ENCODE peak calls at places on chromosomes 5 and 9, in nine cellular contexts. One of them, this sample, is unnamed.
A peak's percentile ranks its signal among the peaks of the same experiment; 100 is the strongest.

GRCh38 chr5:67878911-67879310 is 336.6 kb upstream of the PIK3R1 start:
- DNase-seq in mucosa of descending colon: no peak
- DNase-seq in neural progenitor cell: no peak
- DNase-seq in HL-60: no peak
- DNase-seq in foreskin fibroblast: no peak
- DNase-seq in neural crest cell: no peak
- DNase-seq in IMR-90: no peak
- DNase-seq in endothelial cell: no peak
- DNase-seq in A549: no peak
- DNase-seq in this sample: no peak

GRCh38 chr9:28758971-28759370 is 1185.7 kb upstream of the C9orf72 start:
- DNase-seq in mucosa of descending colon: no peak
- DNase-seq in endothelial cell: no peak
- DNase-seq in A549: no peak
- DNase-seq in HL-60: no peak
- DNase-seq in neural crest cell: no peak
- DNase-seq in foreskin fibroblast: no peak
- DNase-seq in neural progenitor cell: no peak
- DNase-seq in IMR-90: no peak
- DNase-seq in this sample: no peak

GRCh38 chr9:35537898-35538297 is 48.0 kb downstream of the RUSC2 start:
- DNase-seq in foreskin fibroblast: no peak
- DNase-seq in A549: no peak
- DNase-seq in neural progenitor cell: peak; percentile 20
- DNase-seq in neural crest cell: no peak
- DNase-seq in endothelial cell: no peak
- DNase-seq in HL-60: no peak
- DNase-seq in mucosa of descending colon: peak; percentile 19
- DNase-seq in IMR-90: no peak
- DNase-seq in this sample: no peak

GRCh38 chr9:85431396-85432102 is 310.2 kb downstream of the AGTPBP1 start:
- DNase-seq in A549: no peak
- DNase-seq in HL-60: no peak
- DNase-seq in mucosa of descending colon: no peak
- DNase-seq in IMR-90: no peak
- DNase-seq in foreskin fibroblast: peak; percentile 53
- DNase-seq in endothelial cell: no peak
- DNase-seq in neural progenitor cell: no peak
- DNase-seq in neural crest cell: no peak
- DNase-seq in this sample: no peak

GRCh38 chr5:142671276-142671675 is 14.6 kb downstream of the FGF1 start:
- DNase-seq in mucosa of descending colon: no peak
- DNase-seq in HL-60: no peak
- DNase-seq in IMR-90: peak; percentile 26
- DNase-seq in foreskin fibroblast: no peak
- DNase-seq in endothelial cell: no peak
- DNase-seq in neural crest cell: no peak
- DNase-seq in neural progenitor cell: no peak
- DNase-seq in A549: no peak
- DNase-seq in this sample: no peak

GRCh38 chr5:141618030-141618803 is 583 bp downstream of the DIAPH1 start:
- DNase-seq in A549: peak; percentile 78
- DNase-seq in IMR-90: peak; percentile 13
- DNase-seq in neural progenitor cell: peak; percentile 73
- DNase-seq in neural crest cell: no peak
- DNase-seq in mucosa of descending colon: peak; percentile 68
- DNase-seq in endothelial cell: peak; percentile 27
- DNase-seq in foreskin fibroblast: no peak
- DNase-seq in HL-60: peak; percentile 53
- DNase-seq in this sample: no peak

GRCh38 chr5:172420215-172420934 is 34.0 kb downstream of the SH3PXD2B start:
- DNase-seq in IMR-90: peak; percentile 94
- DNase-seq in neural progenitor cell: no peak
- DNase-seq in neural crest cell: no peak
- DNase-seq in mucosa of descending colon: peak; percentile 92
- DNase-seq in A549: peak; percentile 90
- DNase-seq in HL-60: peak; percentile 31
- DNase-seq in endothelial cell: no peak
- DNase-seq in foreskin fibroblast: peak; percentile 92
- DNase-seq in this sample: no peak

GRCh38 chr9:69564557-69564956 is 107.6 kb downstream of the APBA1 start:
- DNase-seq in endothelial cell: no peak
- DNase-seq in A549: no peak
- DNase-seq in IMR-90: no peak
- DNase-seq in mucosa of descending colon: no peak
- DNase-seq in foreskin fibroblast: no peak
- DNase-seq in neural crest cell: no peak
- DNase-seq in HL-60: no peak
- DNase-seq in neural progenitor cell: no peak
- DNase-seq in this sample: no peak

GRCh38 chr5:178458140-178458539 is 132.1 kb downstream of the COL23A1 start:
- DNase-seq in A549: no peak
- DNase-seq in IMR-90: no peak
- DNase-seq in mucosa of descending colon: no peak
- DNase-seq in neural crest cell: no peak
- DNase-seq in neural progenitor cell: no peak
- DNase-seq in HL-60: no peak
- DNase-seq in foreskin fibroblast: no peak
- DNase-seq in endothelial cell: no peak
- DNase-seq in this sample: no peak

GRCh38 chr5:149450199-149450598 is 71.1 kb upstream of the IL17B start:
- DNase-seq in A549: no peak
- DNase-seq in foreskin fibroblast: peak; percentile 62
- DNase-seq in neural progenitor cell: no peak
- DNase-seq in endothelial cell: no peak
- DNase-seq in mucosa of descending colon: no peak
- DNase-seq in IMR-90: peak; percentile 87
- DNase-seq in neural crest cell: no peak
- DNase-seq in HL-60: no peak
- DNase-seq in this sample: no peak

GRCh38 chr5:81171769-81172168 is 61.4 kb upstream of the CKMT2 start:
- DNase-seq in foreskin fibroblast: no peak
- DNase-seq in IMR-90: no peak
- DNase-seq in mucosa of descending colon: peak; percentile 52
- DNase-seq in neural crest cell: no peak
- DNase-seq in neural progenitor cell: no peak
- DNase-seq in A549: no peak
- DNase-seq in endothelial cell: no peak
- DNase-seq in HL-60: no peak
- DNase-seq in this sample: no peak

GRCh38 chr9:71820516-71820915 is 52.2 kb upstream of the CEMIP2 start:
- DNase-seq in neural crest cell: no peak
- DNase-seq in foreskin fibroblast: no peak
- DNase-seq in endothelial cell: no peak
- DNase-seq in mucosa of descending colon: no peak
- DNase-seq in A549: no peak
- DNase-seq in neural progenitor cell: no peak
- DNase-seq in HL-60: no peak
- DNase-seq in IMR-90: no peak
- DNase-seq in this sample: no peak
- TF ChIP-seq CTCF in neural crest cell: no peak
- TF ChIP-seq CTCF in foreskin fibroblast: no peak
- TF ChIP-seq CTCF in endothelial cell: no peak
- TF ChIP-seq CTCF in mucosa of descending colon: no peak
- TF ChIP-seq CTCF in A549: no peak
- TF ChIP-seq CTCF in neural progenitor cell: no peak
- TF ChIP-seq CTCF in HL-60: no peak
- TF ChIP-seq CTCF in IMR-90: no peak
- TF ChIP-seq CTCF in this sample: no peak

GRCh38 chr5:4563400-4563799 is 576.7 kb upstream of the ADAMTS16 start:
- DNase-seq in IMR-90: no peak
- DNase-seq in neural crest cell: peak; percentile 18
- DNase-seq in endothelial cell: peak; percentile 15
- DNase-seq in mucosa of descending colon: no peak
- DNase-seq in HL-60: no peak
- DNase-seq in foreskin fibroblast: no peak
- DNase-seq in neural progenitor cell: peak; percentile 85
- DNase-seq in A549: peak; percentile 16
- DNase-seq in this sample: no peak
- TF ChIP-seq CTCF in IMR-90: no peak
- TF ChIP-seq CTCF in neural crest cell: peak; percentile 75
- TF ChIP-seq CTCF in endothelial cell: no peak
- TF ChIP-seq CTCF in mucosa of descending colon: no peak
- TF ChIP-seq CTCF in HL-60: no peak
- TF ChIP-seq CTCF in foreskin fibroblast: no peak
- TF ChIP-seq CTCF in neural progenitor cell: peak; percentile 87
- TF ChIP-seq CTCF in A549: no peak
- TF ChIP-seq CTCF in this sample: peak; percentile 79

GRCh38 chr5:135688385-135688784 is 109.6 kb upstream of the CXCL14 start:
- DNase-seq in neural crest cell: no peak
- DNase-seq in HL-60: no peak
- DNase-seq in IMR-90: no peak
- DNase-seq in A549: no peak
- DNase-seq in neural progenitor cell: no peak
- DNase-seq in mucosa of descending colon: no peak
- DNase-seq in foreskin fibroblast: no peak
- DNase-seq in endothelial cell: no peak
- DNase-seq in this sample: no peak

GRCh38 chr5:135691116-135691515 is 112.3 kb upstream of the CXCL14 start:
- DNase-seq in HL-60: no peak
- DNase-seq in foreskin fibroblast: no peak
- DNase-seq in IMR-90: no peak
- DNase-seq in neural crest cell: no peak
- DNase-seq in mucosa of descending colon: no peak
- DNase-seq in A549: no peak
- DNase-seq in endothelial cell: no peak
- DNase-seq in neural progenitor cell: no peak
- DNase-seq in this sample: no peak

GRCh38 chr5:135694016-135694415 is 115.2 kb upstream of the CXCL14 start:
- DNase-seq in HL-60: no peak
- DNase-seq in neural crest cell: no peak
- DNase-seq in IMR-90: no peak
- DNase-seq in foreskin fibroblast: no peak
- DNase-seq in A549: no peak
- DNase-seq in endothelial cell: no peak
- DNase-seq in neural progenitor cell: no peak
- DNase-seq in mucosa of descending colon: no peak
- DNase-seq in this sample: no peak

GRCh38 chr5:135693371-135693955 is 114.7 kb upstream of the CXCL14 start:
- DNase-seq in IMR-90: no peak
- DNase-seq in A549: no peak
- DNase-seq in neural crest cell: no peak
- DNase-seq in foreskin fibroblast: no peak
- DNase-seq in neural progenitor cell: no peak
- DNase-seq in HL-60: no peak
- DNase-seq in mucosa of descending colon: no peak
- DNase-seq in endothelial cell: no peak
- DNase-seq in this sample: no peak

DNA sequence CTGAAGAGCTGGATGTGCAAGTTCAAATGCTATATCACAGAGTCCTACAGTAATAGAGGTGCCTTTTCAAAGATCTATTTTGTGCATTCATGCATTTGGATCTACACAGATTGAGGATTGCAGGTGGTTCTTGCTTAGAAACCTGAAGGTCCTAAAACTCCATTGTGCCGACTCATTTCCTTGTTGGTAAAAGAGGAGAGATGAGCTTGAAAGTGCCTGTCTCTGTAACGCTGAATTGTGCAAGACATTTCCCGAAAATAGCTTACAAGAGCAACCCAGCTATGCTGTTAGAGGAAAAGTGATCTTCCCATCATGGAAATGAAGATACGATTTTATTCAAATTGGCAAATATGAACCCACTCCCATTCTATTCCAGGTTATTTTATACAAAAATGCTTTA is 110.7 kb upstream of the CXCL14 start:
- DNase-seq in foreskin fibroblast: no peak
- DNase-seq in neural progenitor cell: no peak
- DNase-seq in A549: no peak
- DNase-seq in endothelial cell: no peak
- DNase-seq in mucosa of descending colon: no peak
- DNase-seq in HL-60: no peak
- DNase-seq in IMR-90: no peak
- DNase-seq in neural crest cell: no peak
- DNase-seq in this sample: no peak
- TF ChIP-seq CTCF in foreskin fibroblast: no peak
- TF ChIP-seq CTCF in neural progenitor cell: no peak
- TF ChIP-seq CTCF in A549: no peak
- TF ChIP-seq CTCF in endothelial cell: no peak
- TF ChIP-seq CTCF in mucosa of descending colon: no peak
- TF ChIP-seq CTCF in HL-60: no peak
- TF ChIP-seq CTCF in IMR-90: no peak
- TF ChIP-seq CTCF in neural crest cell: no peak
- TF ChIP-seq CTCF in this sample: no peak

GRCh38 chr5:59587489-59588337 is 305.8 kb downstream of the PDE4D start:
- DNase-seq in A549: peak; percentile 92
- DNase-seq in endothelial cell: peak; percentile 65
- DNase-seq in foreskin fibroblast: peak; percentile 77
- DNase-seq in IMR-90: peak; percentile 52
- DNase-seq in neural crest cell: peak; percentile 58
- DNase-seq in mucosa of descending colon: peak; percentile 86
- DNase-seq in HL-60: no peak
- DNase-seq in neural progenitor cell: peak; percentile 91
- DNase-seq in this sample: no peak
- TF ChIP-seq CTCF in A549: peak; percentile 35
- TF ChIP-seq CTCF in endothelial cell: no peak
- TF ChIP-seq CTCF in foreskin fibroblast: peak; percentile 14
- TF ChIP-seq CTCF in IMR-90: no peak
- TF ChIP-seq CTCF in neural crest cell: peak; percentile 33
- TF ChIP-seq CTCF in mucosa of descending colon: peak; percentile 11
- TF ChIP-seq CTCF in HL-60: no peak
- TF ChIP-seq CTCF in neural progenitor cell: peak; percentile 66
- TF ChIP-seq CTCF in this sample: peak; percentile 62

GRCh38 chr5:157564149-157564711 is 11.3 kb downstream of the ADAM19 start:
- DNase-seq in HL-60: no peak
- DNase-seq in neural crest cell: peak; percentile 28
- DNase-seq in foreskin fibroblast: no peak
- DNase-seq in IMR-90: no peak
- DNase-seq in endothelial cell: no peak
- DNase-seq in A549: no peak
- DNase-seq in neural progenitor cell: no peak
- DNase-seq in mucosa of descending colon: no peak
- DNase-seq in this sample: no peak
- TF ChIP-seq CTCF in HL-60: no peak
- TF ChIP-seq CTCF in neural crest cell: no peak
- TF ChIP-seq CTCF in foreskin fibroblast: no peak
- TF ChIP-seq CTCF in IMR-90: no peak
- TF ChIP-seq CTCF in endothelial cell: no peak
- TF ChIP-seq CTCF in A549: no peak
- TF ChIP-seq CTCF in neural progenitor cell: no peak
- TF ChIP-seq CTCF in mucosa of descending colon: no peak
- TF ChIP-seq CTCF in this sample: peak; percentile 58

GRCh38 chr5:100535060-100536005 is at the start of gene FAM174A:
- DNase-seq in mucosa of descending colon: peak; percentile 98
- DNase-seq in foreskin fibroblast: peak; percentile 93
- DNase-seq in A549: peak; percentile 96
- DNase-seq in IMR-90: peak; percentile 96
- DNase-seq in neural progenitor cell: peak; percentile 97
- DNase-seq in endothelial cell: peak; percentile 92
- DNase-seq in neural crest cell: peak; percentile 88
- DNase-seq in HL-60: peak; percentile 86
- DNase-seq in this sample: peak; percentile 96
- TF ChIP-seq CTCF in mucosa of descending colon: no peak
- TF ChIP-seq CTCF in foreskin fibroblast: no peak
- TF ChIP-seq CTCF in A549: no peak
- TF ChIP-seq CTCF in IMR-90: no peak
- TF ChIP-seq CTCF in neural progenitor cell: no peak
- TF ChIP-seq CTCF in endothelial cell: no peak
- TF ChIP-seq CTCF in neural crest cell: no peak
- TF ChIP-seq CTCF in HL-60: no peak
- TF ChIP-seq CTCF in this sample: no peak

This sample was measured in chondrocyte.